ENCODE peak calls at places on chromosomes 12 and 14, in nine cellular contexts. O is fibroblast of lung; V is CD4-positive, alpha-beta T cell; E is HepG2; L is HL-60; T is left ventricle myocardium inferior; R is OCI-LY7; M is stomach; H is psoas muscle. D is an unnamed sample.

GRCh38 chr12:122064034-122064777 is 14.3 kb upstream of the MLXIP start:
- DNase-seq in T (peak), O (peak), H (peak), L (peak), R (peak), V (no peak), E (peak), M (peak), D (peak)

GRCh38 chr12:117316336-117316735 is 45.1 kb downstream of the NOS1 start:
- DNase-seq in T (no peak), O (no peak), H (no peak), R (no peak), V (no peak), M (no peak), L (no peak), E (no peak), D (no peak)

GRCh38 chr12:47079894-47080724 is at the start of gene AMIGO2:
- DNase-seq in M (peak), E (no peak), H (peak), L (no peak), T (peak), V (peak), O (peak), R (no peak), D (peak)

GRCh38 chr12:105944628-105945027 is 194.1 kb downstream of the NUAK1 start:
- DNase-seq in V (no peak), O (no peak), H (no peak), L (no peak), T (no peak), R (no peak), E (no peak), M (no peak), D (no peak)

GRCh38 chr12:7602287-7602686 is 63.4 kb downstream of the APOBEC1 start:
- DNase-seq in V (no peak), H (no peak), R (no peak), M (no peak), O (no peak), E (no peak), L (no peak), T (no peak), D (peak)

GRCh38 chr12:54486173-54486867 is 11.2 kb upstream of the NCKAP1L start:
- DNase-seq in M (no peak), R (no peak), V (no peak), H (no peak), T (no peak), L (no peak), E (no peak), O (no peak), D (no peak)

GRCh38 chr12:74537126-74537706 is 419 bp upstream of the ATXN7L3B start:
- DNase-seq in R (peak), T (no peak), E (peak), H (no peak), V (no peak), M (no peak), O (peak), L (peak), D (peak)

GRCh38 chr14:100037351-100037750 is 27.9 kb upstream of the EVL start:
- DNase-seq in E (no peak), V (no peak), T (no peak), R (no peak), O (peak), H (no peak), L (no peak), M (peak), D (no peak)

GRCh38 chr12:123115409-123116111 is 35.3 kb downstream of the PITPNM2 start:
- DNase-seq in H (peak), E (no peak), O (peak), T (peak), L (no peak), M (no peak), V (no peak), R (no peak), D (peak)

DNA sequence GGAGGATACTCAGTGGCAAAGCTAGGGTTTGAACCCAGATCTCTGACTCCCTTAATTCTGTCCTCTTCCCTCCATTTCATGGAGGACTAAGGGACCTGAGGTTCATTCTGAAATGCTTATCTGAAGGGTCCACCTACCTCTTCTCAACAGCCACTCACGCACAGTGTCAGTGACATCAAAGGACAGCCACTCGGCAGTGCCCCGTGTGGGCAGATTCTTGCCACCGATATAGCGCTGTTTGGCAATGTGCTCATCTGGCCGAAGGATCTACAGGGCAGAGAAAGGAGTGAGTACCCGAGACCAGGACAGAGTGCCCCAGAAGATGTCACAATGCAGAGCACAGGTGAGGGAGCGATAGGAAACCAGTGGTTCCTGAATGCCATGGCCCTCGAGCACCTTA is 10.8 kb downstream of the TGFB3 start:
- DNase-seq in M (no peak), O (no peak), R (no peak), H (no peak), E (no peak), V (no peak), T (no peak), L (no peak), D (no peak)
- TF ChIP-seq CTCF in M (no peak), O (no peak), R (no peak), H (no peak), E (no peak), V (no peak), T (no peak), L (no peak), D (no peak)

GRCh38 chr14:73724696-73725095 is 10.5 kb upstream of the PNMA1 start:
- DNase-seq in O (no peak), M (no peak), T (no peak), E (no peak), L (no peak), R (no peak), H (no peak), V (no peak), D (no peak)

GRCh38 chr14:73725116-73726024 is 11.2 kb upstream of the PNMA1 start:
- DNase-seq in R (no peak), L (no peak), M (no peak), V (no peak), E (no peak), H (peak), O (peak), T (no peak), D (no peak)

GRCh38 chr14:73727181-73727580 is 13.0 kb upstream of the PNMA1 start:
- DNase-seq in O (no peak), V (no peak), M (no peak), H (no peak), E (no peak), T (no peak), L (no peak), R (no peak), D (no peak)

GRCh38 chr14:73728106-73729014 is 14.2 kb upstream of the PNMA1 start:
- DNase-seq in V (peak), H (peak), R (peak), E (peak), L (no peak), M (peak), T (peak), O (peak), D (peak)

GRCh38 chr14:73726025-73726961 is 12.1 kb upstream of the PNMA1 start:
- DNase-seq in E (no peak), V (no peak), M (no peak), O (no peak), H (no peak), T (no peak), L (no peak), R (no peak), D (no peak)
- H3K27ac ChIP-seq in E (no peak), V (peak), M (peak), O (peak), H (peak), T (peak), L (no peak), R (no peak), D (peak)

GRCh38 chr12:101172316-101172715 is 37.7 kb downstream of the SLC5A8 start:
- DNase-seq in T (no peak), O (no peak), R (peak), L (peak), H (no peak), V (no peak), M (no peak), E (peak), D (no peak)
- TF ChIP-seq CTCF in T (no peak), O (no peak), R (peak), L (no peak), H (no peak), V (no peak), M (no peak), E (peak), D (no peak)

GRCh38 chr14:73712540-73713141 is 1.5 kb downstream of the PNMA1 start:
- DNase-seq in H (no peak), T (no peak), V (no peak), M (no peak), E (no peak), R (peak), O (no peak), L (no peak), D (peak)

GRCh38 chr14:73712071-73712506 is 2.1 kb downstream of the PNMA1 start:
- DNase-seq in V (no peak), O (no peak), L (no peak), R (peak), H (no peak), M (no peak), T (no peak), E (no peak), D (no peak)

GRCh38 chr14:73713804-73714655 is at the start of gene PNMA1:
- DNase-seq in T (peak), E (peak), R (peak), M (peak), O (peak), V (peak), H (peak), L (no peak), D (peak)

GRCh38 chr14:73714656-73715081 is 485 bp upstream of the PNMA1 start:
- DNase-seq in M (no peak), E (no peak), O (peak), L (no peak), H (no peak), T (no peak), V (no peak), R (no peak), D (peak)

GRCh38 chr14:73713206-73713803 is 879 bp downstream of the PNMA1 start:
- DNase-seq in O (no peak), R (no peak), T (no peak), H (no peak), V (no peak), E (no peak), L (no peak), M (no peak), D (peak)
- H3K27ac ChIP-seq in O (peak), R (peak), T (peak), H (peak), V (peak), E (peak), L (no peak), M (peak), D (peak)

GRCh38 chr14:33475623-33476022 is 475.3 kb downstream of the EGLN3 start:
- DNase-seq in R (peak), V (no peak), O (peak), E (peak), M (peak), T (no peak), H (no peak), L (no peak), D (peak)
- TF ChIP-seq CTCF in R (peak), V (no peak), O (no peak), E (peak), M (no peak), T (peak), H (no peak), L (no peak), D (no peak)

DNA sequence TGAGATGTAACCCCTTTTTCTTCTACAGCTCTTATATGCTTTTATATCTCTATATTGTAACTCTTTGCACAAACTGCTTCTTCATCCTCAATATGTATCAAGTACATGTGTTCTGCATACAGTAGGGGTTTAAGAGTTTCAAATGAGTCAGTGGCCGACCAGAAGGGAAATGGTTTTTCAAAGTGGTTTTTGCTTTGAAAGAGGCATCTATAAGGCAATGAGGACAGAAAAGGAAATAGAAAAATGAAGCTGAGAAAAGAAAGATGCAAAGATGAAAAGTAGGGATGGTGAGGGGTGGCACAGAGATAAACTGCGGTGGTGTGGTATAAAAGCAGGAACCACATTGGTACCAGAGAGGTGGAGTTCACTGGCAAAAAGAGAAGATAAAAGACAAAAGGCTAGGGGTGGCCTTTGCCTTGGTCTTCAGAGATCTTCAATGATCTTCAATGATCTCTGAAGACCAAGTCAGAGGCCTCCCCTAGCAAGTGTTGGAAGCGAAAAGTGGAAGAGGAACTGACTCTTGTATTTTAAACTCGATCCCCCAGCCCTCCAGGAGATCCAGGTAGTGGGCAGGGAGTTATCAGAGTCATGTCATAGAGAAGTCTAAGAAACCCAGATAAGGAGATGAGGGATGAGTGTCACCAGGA is 143.9 kb upstream of the KRR1 start:
- DNase-seq in E (no peak), V (no peak), O (no peak), R (no peak), H (no peak), T (no peak), M (no peak), L (no peak), D (no peak)
- H3K27ac ChIP-seq in E (no peak), V (no peak), O (no peak), R (no peak), H (no peak), T (no peak), M (no peak), L (no peak), D (no peak)

GRCh38 chr14:28412076-28412475 is 354.5 kb upstream of the FOXG1 start:
- DNase-seq in H (no peak), R (no peak), M (no peak), E (no peak), O (peak), V (no peak), T (no peak), L (no peak), D (peak)
- TF ChIP-seq CTCF in H (no peak), R (no peak), M (no peak), E (no peak), O (no peak), V (no peak), T (no peak), L (no peak), D (no peak)

GRCh38 chr14:75905505-75905904 is 76.3 kb downstream of the TGFB3 start:
- DNase-seq in R (no peak), T (peak), L (peak), V (no peak), E (no peak), M (peak), H (peak), O (peak), D (no peak)
- H3K27ac ChIP-seq in R (no peak), T (peak), L (peak), V (no peak), E (no peak), M (peak), H (peak), O (no peak), D (no peak)

D was measured in RWPE1.